ENCODE peak calls at places on chromosomes 13 and 19, in six cellular contexts. M is tibial artery; Y is amniotic epithelial cell; L is stimulated activated CD4-positive, alpha-beta T cell treated with anti-CD3 and anti-CD28 coated beads, Interleukin-2, amount 100 ng/mL, for 24 hours; T is adrenal gland; E is activated T-cell treated with anti-CD3 and anti-CD28 coated beads, Interleukin-2, amount 50 U/mL, for 1 hour. X is an unnamed sample.

GRCh38 chr19:29884466-29884865 is 57.6 kb upstream of the URI1 start:
- DNase-seq in M (no peak), Y (no peak), L (no peak), T (peak), E (no peak), X (no peak)

GRCh38 chr13:48559638-48560320 is 26.9 kb upstream of the RCBTB2 start:
- DNase-seq in M (no peak), Y (peak), L (no peak), T (no peak), E (no peak), X (no peak)

GRCh38 chr13:83780201-83780600 is 102.1 kb downstream of the SLITRK1 start:
- DNase-seq in M (no peak), Y (peak), L (no peak), T (no peak), E (no peak), X (no peak)

GRCh38 chr13:79810671-79811070 is 329.7 kb downstream of the NDFIP2 start:
- DNase-seq in M (no peak), Y (peak), L (no peak), T (no peak), E (no peak), X (no peak)

GRCh38 chr19:2095338-2095938 is 688 bp downstream of the MOB3A start:
- DNase-seq in M (no peak), Y (no peak), L (no peak), T (no peak), E (peak), X (peak)

GRCh38 chr13:69769637-69770036 is 338.0 kb upstream of the ATXN8OS start:
- DNase-seq in M (no peak), Y (peak), L (no peak), T (no peak), E (no peak), X (no peak)

GRCh38 chr13:73060251-73061160 is 1.7 kb downstream of the KLF5 start:
- DNase-seq in M (no peak), Y (peak), L (peak), T (no peak), E (peak), X (no peak)

GRCh38 chr19:34171539-34171876 is 796 bp upstream of the LSM14A start:
- DNase-seq in M (no peak), Y (peak), L (peak), T (peak), E (no peak), X (no peak)

GRCh38 chr13:69324109-69324886 is 783.3 kb upstream of the ATXN8OS start:
- DNase-seq in M (no peak), Y (peak), L (no peak), T (no peak), E (no peak), X (no peak)

GRCh38 chr13:70203661-70204229 is 95.5 kb upstream of the KLHL1 start:
- DNase-seq in M (no peak), Y (no peak), L (no peak), T (no peak), E (no peak), X (peak)

GRCh38 chr19:15562861-15563260 is 52.2 kb upstream of the CYP4F8 start:
- DNase-seq in M (no peak), Y (no peak), L (no peak), T (peak), E (no peak), X (no peak)

GRCh38 chr19:34317311-34317927 is 47.6 kb upstream of the GPI start:
- DNase-seq in M (no peak), Y (peak), L (no peak), T (no peak), E (peak), X (no peak)

GRCh38 chr13:43383488-43384165 is 360.2 kb downstream of the DNAJC15 start:
- DNase-seq in M (no peak), Y (no peak), L (no peak), T (no peak), E (no peak), X (no peak)

GRCh38 chr19:15529774-15530372 is 21.5 kb downstream of the CYP4F22 start:
- DNase-seq in M (no peak), Y (no peak), L (no peak), T (no peak), E (no peak), X (no peak)

GRCh38 chr19:39670998-39671397 is 15.3 kb downstream of the LGALS16 start:
- DNase-seq in M (no peak), Y (no peak), L (no peak), T (no peak), E (no peak), X (no peak)

GRCh38 chr13:105702441-105702840 is 833.0 kb downstream of the EFNB2 start:
- DNase-seq in M (no peak), Y (no peak), L (no peak), T (no peak), E (no peak), X (no peak)

GRCh38 chr19:36436531-36436930 is 18.1 kb upstream of the ZFP82 start:
- DNase-seq in M (no peak), Y (peak), L (no peak), T (no peak), E (no peak), X (no peak)

GRCh38 chr13:35600137-35600536 is 123.6 kb upstream of the MAB21L1 start:
- DNase-seq in M (no peak), Y (no peak), L (no peak), T (no peak), E (no peak), X (no peak)

GRCh38 chr19:50358483-50359431 is 6.7 kb downstream of the NAPSA start:
- DNase-seq in M (peak), Y (peak), L (peak), T (peak), E (peak), X (peak)

GRCh38 chr19:21698215-21698614 is 69.2 kb downstream of the ZNF100 start:
- DNase-seq in M (no peak), Y (peak), L (no peak), T (no peak), E (no peak), X (no peak)

GRCh38 chr13:51425410-51426042 is 27.3 kb downstream of the INTS6 start:
- DNase-seq in M (no peak), Y (peak), L (no peak), T (no peak), E (no peak), X (no peak)

GRCh38 chr19:33388231-33388816 is 14.8 kb downstream of the CEBPG start:
- DNase-seq in M (peak), Y (no peak), L (no peak), T (no peak), E (peak), X (no peak)

GRCh38 chr13:44752184-44752583 is 176.1 kb upstream of the TSC22D1 start:
- DNase-seq in M (no peak), Y (no peak), L (no peak), T (peak), E (no peak), X (no peak)

GRCh38 chr19:3801412-3802096 is 15.4 kb upstream of the MATK start:
- DNase-seq in M (no peak), Y (no peak), L (peak), T (peak), E (peak), X (no peak)

GRCh38 chr13:26784704-26785639 is 24.4 kb upstream of the GPR12 start:
- DNase-seq in M (no peak), Y (no peak), L (peak), T (no peak), E (peak), X (peak)

GRCh38 chr13:79637086-79637763 is 156.3 kb downstream of the NDFIP2 start:
- DNase-seq in M (no peak), Y (peak), L (no peak), T (peak), E (no peak), X (no peak)

GRCh38 chr13:19927117-19927734 is 31.3 kb upstream of the ZMYM2 start:
- DNase-seq in M (no peak), Y (peak), L (no peak), T (no peak), E (no peak), X (no peak)

GRCh38 chr19:5953680-5954213 is 24.2 kb downstream of the RANBP3 start:
- DNase-seq in M (no peak), Y (no peak), L (peak), T (peak), E (peak), X (no peak)

GRCh38 chr13:46348976-46349375 is 38.1 kb downstream of the RUBCNL start:
- DNase-seq in M (no peak), Y (peak), L (no peak), T (no peak), E (no peak), X (no peak)

GRCh38 chr13:87669379-87669978 is 1.7 kb upstream of the SLITRK5 start:
- DNase-seq in M (no peak), Y (peak), L (no peak), T (no peak), E (no peak), X (no peak)

GRCh38 chr19:18167011-18167410 is 6.6 kb upstream of the IFI30 start:
- DNase-seq in M (no peak), Y (no peak), L (no peak), T (no peak), E (no peak), X (no peak)

GRCh38 chr19:32302778-32303177 is 42.6 kb upstream of the ZNF507 start:
- DNase-seq in M (no peak), Y (no peak), L (no peak), T (no peak), E (no peak), X (no peak)

GRCh38 chr19:13095934-13096890 is 6.4 kb downstream of the LYL1 start:
- DNase-seq in M (no peak), Y (no peak), L (peak), T (no peak), E (peak), X (no peak)

GRCh38 chr13:23140492-23140891 is 40.3 kb upstream of the SGCG start:
- DNase-seq in M (no peak), Y (peak), L (no peak), T (no peak), E (no peak), X (no peak)

GRCh38 chr13:49495783-49496762 is at the start of gene PHF11:
- DNase-seq in M (peak), Y (peak), L (peak), T (peak), E (peak), X (peak)

X was measured in DND-41.